ENCODE peak calls at places on chromosomes 6 and 20, in seven cellular contexts. H is HCT116, T is HepG2, Q is H1, P is GM12878, K is SK-N-SH, J is K562. N is an unnamed sample.

GRCh38 chr6:124679392-124679791 is 282.8 kb upstream of the RNF217 start:
- DNase-seq in H (no peak), T (no peak), Q (no peak), P (no peak), K (no peak), J (no peak), N (no peak)

GRCh38 chr6:147740326-147740725 is 231.8 kb downstream of the SAMD5 start:
- DNase-seq in H (no peak), T (no peak), Q (no peak), P (no peak), K (no peak), J (no peak), N (no peak)

GRCh38 chr6:160028487-160029275 is 59.8 kb downstream of the IGF2R start:
- DNase-seq in H (no peak), T (no peak), Q (no peak), P (no peak), K (no peak), J (no peak), N (no peak)

GRCh38 chr6:18400831-18401446 is 13.8 kb downstream of the RNF144B start:
- DNase-seq in H (no peak), T (no peak), Q (no peak), P (peak; percentile 53), K (no peak), J (no peak), N (no peak)

GRCh38 chr6:38198219-38198618 is 378.7 kb downstream of the ZFAND3 start:
- DNase-seq in H (no peak), T (no peak), Q (no peak), P (no peak), K (no peak), J (peak; percentile 61), N (no peak)

GRCh38 chr6:25494469-25494868 is 157.5 kb upstream of the SCGN start:
- DNase-seq in H (no peak), T (no peak), Q (no peak), P (no peak), K (no peak), J (no peak), N (no peak)

GRCh38 chr6:2875840-2876207 is 27.3 kb downstream of the SERPINB9 start:
- DNase-seq in H (no peak), T (no peak), Q (no peak), P (no peak), K (peak; percentile 70), J (no peak), N (peak; percentile 11)

GRCh38 chr6:117616971-117617765 is 14.9 kb upstream of the GOPC start:
- DNase-seq in H (no peak), T (no peak), Q (no peak), P (no peak), K (no peak), J (no peak), N (no peak)

GRCh38 chr20:44959082-44959895 is 908 bp downstream of the TOMM34 start:
- DNase-seq in H (no peak), T (peak; percentile 65), Q (no peak), P (no peak), K (peak; percentile 31), J (peak; percentile 47), N (peak; percentile 60)

GRCh38 chr20:57094991-57095390 is 171.4 kb downstream of the BMP7 start:
- DNase-seq in H (no peak), T (no peak), Q (no peak), P (no peak), K (no peak), J (no peak), N (no peak)

GRCh38 chr20:31644701-31645100 is 7.0 kb downstream of the COX4I2 start:
- DNase-seq in H (no peak), T (no peak), Q (no peak), P (no peak), K (no peak), J (peak; percentile 66), N (no peak)

GRCh38 chr6:151940307-151940706 is 132.8 kb downstream of the ESR1 start:
- DNase-seq in H (no peak), T (no peak), Q (no peak), P (no peak), K (no peak), J (no peak), N (no peak)

GRCh38 chr6:72622094-72622540 is 253 bp downstream of the KCNQ5 start:
- DNase-seq in H (no peak), T (no peak), Q (no peak), P (no peak), K (peak; percentile 84), J (peak; percentile 49), N (peak; percentile 42)

GRCh38 chr20:20327756-20328155 is 40.1 kb upstream of the INSM1 start:
- DNase-seq in H (no peak), T (no peak), Q (no peak), P (no peak), K (no peak), J (no peak), N (no peak)

GRCh38 chr20:44153636-44154043 is 33.3 kb downstream of the JPH2 start:
- DNase-seq in H (no peak), T (no peak), Q (no peak), P (no peak), K (no peak), J (no peak), N (no peak)

GRCh38 chr6:29602564-29603361 is 17.8 kb downstream of the OR2H2 start:
- DNase-seq in H (peak; percentile 6), T (peak; percentile 35), Q (no peak), P (no peak), K (peak; percentile 69), J (peak; percentile 76), N (no peak)

GRCh38 chr6:32129297-32130088 is 595 bp downstream of the FKBPL start:
- DNase-seq in H (no peak), T (no peak), Q (no peak), P (no peak), K (no peak), J (peak; percentile 48), N (no peak)

GRCh38 chr20:53752583-53752970 is 158.9 kb upstream of the ZNF217 start:
- DNase-seq in H (no peak), T (no peak), Q (no peak), P (no peak), K (no peak), J (no peak), N (no peak)

GRCh38 chr6:168105813-168106660 is 27.0 kb upstream of the FRMD1 start:
- DNase-seq in H (no peak), T (no peak), Q (no peak), P (no peak), K (peak; percentile 46), J (peak; percentile 38), N (no peak)

GRCh38 chr6:109024368-109024767 is 70.3 kb downstream of the SESN1 start:
- DNase-seq in H (no peak), T (no peak), Q (no peak), P (no peak), K (no peak), J (no peak), N (no peak)

GRCh38 chr6:12614468-12614867 is 102.1 kb upstream of the PHACTR1 start:
- DNase-seq in H (no peak), T (no peak), Q (no peak), P (no peak), K (no peak), J (no peak), N (no peak)

GRCh38 chr6:121794630-121795029 is 359.2 kb downstream of the GJA1 start:
- DNase-seq in H (peak; percentile 60), T (no peak), Q (no peak), P (no peak), K (no peak), J (no peak), N (no peak)

GRCh38 chr20:56003966-56004365 is 1.4 kb downstream of the CBLN4 start:
- DNase-seq in H (no peak), T (no peak), Q (no peak), P (no peak), K (peak; percentile 81), J (no peak), N (peak; percentile 33)

GRCh38 chr6:130676077-130676772 is 151.0 kb upstream of the SMLR1 start:
- DNase-seq in H (no peak), T (no peak), Q (no peak), P (no peak), K (no peak), J (no peak), N (no peak)

GRCh38 chr20:58883243-58883691 is 30.8 kb downstream of the GNAS start:
- DNase-seq in H (no peak), T (no peak), Q (no peak), P (no peak), K (no peak), J (no peak), N (no peak)
- TF ChIP-seq JUND in H (no peak), T (no peak), Q (no peak), P (no peak), K (no peak), J (no peak), N (no peak)

DNA sequence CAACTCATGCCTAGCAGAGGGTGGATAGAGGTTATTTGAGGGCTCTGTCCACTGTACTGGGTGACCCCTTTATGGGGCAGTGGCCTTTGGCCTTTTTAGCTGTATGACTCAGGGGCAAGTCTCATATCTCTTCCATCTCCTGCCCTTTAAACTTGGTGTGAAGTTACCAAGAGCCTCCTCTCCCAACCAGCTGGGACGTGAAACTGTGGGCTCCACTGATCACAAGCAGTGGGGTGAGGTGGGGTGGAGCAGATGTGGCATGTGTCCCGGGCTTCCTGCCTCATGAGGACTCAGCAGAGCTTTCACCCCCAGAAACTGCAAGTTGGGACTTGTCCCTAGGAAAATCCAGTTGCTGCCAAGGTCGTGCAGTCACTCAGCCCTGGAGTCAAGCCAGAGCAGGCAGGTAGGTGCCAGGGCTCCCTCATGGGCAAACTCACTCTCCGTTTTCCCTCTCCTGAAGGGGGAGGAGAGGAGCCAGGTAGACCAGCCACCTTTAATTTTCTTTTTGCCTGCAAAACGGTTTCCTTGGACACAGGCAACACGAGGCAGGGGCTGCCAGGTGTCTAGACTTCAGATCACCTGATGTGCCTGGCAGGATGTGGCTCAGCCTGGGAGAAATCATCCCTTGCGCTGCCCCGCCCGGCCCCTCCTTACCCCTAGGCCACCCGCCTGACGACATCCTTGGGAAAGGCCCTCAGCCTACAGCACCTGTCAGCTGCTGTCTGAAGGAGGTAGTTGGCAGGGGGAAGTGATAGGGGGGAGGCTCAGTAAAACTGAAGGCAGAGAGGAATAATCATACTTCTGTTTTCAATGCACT is 4.0 kb downstream of the CDKN1A start:
- DNase-seq in H (no peak), T (peak; percentile 59), Q (no peak), P (no peak), K (no peak), J (no peak), N (peak; percentile 87)
- TF ChIP-seq JUND in H (no peak), T (peak; percentile 44), Q (no peak), P (no peak), K (no peak), J (peak; percentile 81), N (no peak)

DNA sequence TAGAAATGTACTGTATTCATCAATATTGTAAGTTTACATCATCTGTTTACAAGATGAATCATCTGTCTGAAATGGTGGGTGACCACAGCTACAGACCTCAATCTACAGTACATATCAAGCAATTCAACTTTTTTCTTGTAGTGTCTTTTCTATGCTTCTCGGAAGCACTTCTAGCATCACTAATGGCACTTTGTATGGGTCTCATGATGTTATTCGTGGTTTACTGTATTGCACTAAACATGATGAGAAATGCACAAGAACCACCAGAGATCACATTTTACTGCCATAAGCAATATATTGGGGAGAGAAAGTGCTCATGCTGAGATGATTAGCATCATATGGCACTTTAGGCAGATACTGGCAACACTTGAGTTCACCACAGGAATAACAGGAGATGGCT is 15.4 kb upstream of the BTBD3 start:
- DNase-seq in H (no peak), T (no peak), Q (no peak), P (no peak), K (no peak), J (no peak), N (no peak)
- TF ChIP-seq JUND in H (no peak), T (no peak), Q (no peak), P (no peak), K (peak; percentile 29), J (no peak), N (no peak)

GRCh38 chr6:43396408-43397149 is 27.1 kb upstream of the ZNF318 start:
- DNase-seq in H (no peak), T (no peak), Q (no peak), P (no peak), K (no peak), J (no peak), N (no peak)
- TF ChIP-seq JUND in H (no peak), T (no peak), Q (no peak), P (no peak), K (no peak), J (no peak), N (no peak)